ENCODE peak calls at places on chromosomes 1 and 21, in six cellular contexts. W, V, I, X, P and G are unnamed samples.

GRCh38 chr1:218742478-218743260 is 397.5 kb downstream of the TGFB2 start:
- DNase-seq in W (no peak), V (peak), I (no peak), X (no peak), P (no peak), G (no peak)

GRCh38 chr1:155352600-155352999 is 31.9 kb downstream of the RUSC1 start:
- DNase-seq in W (no peak), V (no peak), I (no peak), X (no peak), P (no peak), G (no peak)

GRCh38 chr1:205013683-205014367 is 29.2 kb upstream of the CNTN2 start:
- DNase-seq in W (no peak), V (peak), I (no peak), X (no peak), P (no peak), G (no peak)

GRCh38 chr1:237492359-237492758 is 398.4 kb downstream of the ZP4 start:
- DNase-seq in W (no peak), V (peak), I (no peak), X (no peak), P (no peak), G (no peak)

GRCh38 chr1:119987112-119987511 is 82.3 kb downstream of the NOTCH2 start:
- DNase-seq in W (no peak), V (no peak), I (no peak), X (no peak), P (peak), G (peak)

GRCh38 chr1:20371883-20372282 is 81.2 kb downstream of the VWA5B1 start:
- DNase-seq in W (no peak), V (no peak), I (no peak), X (no peak), P (no peak), G (no peak)

GRCh38 chr1:108533351-108534083 is 26.4 kb upstream of the EEIG2 start:
- DNase-seq in W (no peak), V (no peak), I (no peak), X (peak), P (no peak), G (no peak)

GRCh38 chr1:53182688-53183276 is 13.8 kb upstream of the CPT2 start:
- DNase-seq in W (no peak), V (no peak), I (no peak), X (no peak), P (no peak), G (no peak)

GRCh38 chr1:3363756-3364155 is 90.7 kb upstream of the ARHGEF16 start:
- DNase-seq in W (no peak), V (no peak), I (no peak), X (no peak), P (no peak), G (no peak)

GRCh38 chr1:225155555-225155954 is 226.1 kb downstream of the DNAH14 start:
- DNase-seq in W (no peak), V (no peak), I (no peak), X (no peak), P (no peak), G (no peak)

GRCh38 chr1:224736619-224737352 is 120.7 kb downstream of the CNIH3 start:
- DNase-seq in W (peak), V (no peak), I (no peak), X (peak), P (peak), G (no peak)

GRCh38 chr1:178196631-178197030 is 102.7 kb downstream of the RASAL2 start:
- DNase-seq in W (no peak), V (no peak), I (no peak), X (no peak), P (no peak), G (no peak)

GRCh38 chr1:108893141-108893530 is 16.4 kb downstream of the GPSM2 start:
- DNase-seq in W (no peak), V (no peak), I (no peak), X (no peak), P (no peak), G (no peak)

GRCh38 chr1:34695580-34695979 is 59.3 kb upstream of the GJB5 start:
- DNase-seq in W (no peak), V (peak), I (no peak), X (no peak), P (no peak), G (no peak)

GRCh38 chr1:27504588-27505419 is 14.8 kb upstream of the WASF2 start:
- DNase-seq in W (peak), V (no peak), I (no peak), X (peak), P (peak), G (no peak)

GRCh38 chr1:24294757-24295371 is 24.3 kb upstream of the GRHL3 start:
- DNase-seq in W (peak), V (no peak), I (no peak), X (no peak), P (peak), G (peak)

GRCh38 chr1:22790232-22791008 is 79.8 kb downstream of the EPHB2 start:
- DNase-seq in W (no peak), V (peak), I (no peak), X (no peak), P (no peak), G (no peak)

GRCh38 chr21:32423320-32423719 is 10.8 kb downstream of the EVA1C start:
- DNase-seq in W (no peak), V (no peak), I (no peak), X (no peak), P (peak), G (peak)

GRCh38 chr1:174883361-174883760 is 116.4 kb upstream of the CACYBP start:
- DNase-seq in W (no peak), V (peak), I (no peak), X (peak), P (peak), G (peak)

GRCh38 chr1:230573647-230574046 is 68.6 kb upstream of the COG2 start:
- DNase-seq in W (no peak), V (no peak), I (no peak), X (no peak), P (no peak), G (no peak)

GRCh38 chr1:207815466-207815865 is 63.6 kb downstream of the CD46 start:
- DNase-seq in W (no peak), V (no peak), I (no peak), X (no peak), P (no peak), G (no peak)

GRCh38 chr1:216686860-216687545 is 36.2 kb downstream of the ESRRG start:
- DNase-seq in W (no peak), V (no peak), I (no peak), X (no peak), P (peak), G (no peak)

GRCh38 chr1:246788895-246789338 is 64.7 kb downstream of the SCCPDH start:
- DNase-seq in W (no peak), V (no peak), I (no peak), X (no peak), P (peak), G (no peak)

GRCh38 chr1:22137006-22137720 is 5.7 kb downstream of the WNT4 start:
- DNase-seq in W (no peak), V (no peak), I (no peak), X (no peak), P (no peak), G (no peak)

GRCh38 chr1:243447342-243447741 is 191.5 kb downstream of the SDCCAG8 start:
- DNase-seq in W (peak), V (no peak), I (no peak), X (peak), P (peak), G (peak)

GRCh38 chr21:44312716-44313115 is 12.9 kb downstream of the PFKL start:
- DNase-seq in W (no peak), V (no peak), I (no peak), X (no peak), P (no peak), G (no peak)

GRCh38 chr1:151238467-151238739 is 16.1 kb upstream of the PSMD4 start:
- DNase-seq in W (no peak), V (peak), I (no peak), X (no peak), P (peak), G (peak)

GRCh38 chr1:221381858-221382623 is 359.8 kb downstream of the DUSP10 start:
- DNase-seq in W (no peak), V (no peak), I (no peak), X (no peak), P (no peak), G (peak)

GRCh38 chr21:45167796-45168222 is 93.4 kb downstream of the ADARB1 start:
- DNase-seq in W (no peak), V (no peak), I (no peak), X (no peak), P (peak), G (peak)

GRCh38 chr1:34983700-34984355 is 1.3 kb downstream of the TMEM35B start:
- DNase-seq in W (no peak), V (peak), I (no peak), X (no peak), P (no peak), G (no peak)

GRCh38 chr1:150185481-150185880 is 35.8 kb downstream of the PLEKHO1 start:
- DNase-seq in W (no peak), V (no peak), I (no peak), X (no peak), P (no peak), G (no peak)